ENCODE peak calls at places on chromosomes 13 and 19, in eight cellular contexts. E is brain microvascular endothelial cell, J is epithelial cell of esophagus, M is H9, G is MM.1S, A is left ventricle myocardium inferior, N is psoas muscle, Q is endodermal cell. I is an unnamed sample.

GRCh38 chr19:3175761-3176714 is 2.5 kb upstream of the S1PR4 start:
- DNase-seq in Q (no peak), M (no peak), N (no peak), E (no peak), J (peak), G (no peak), A (no peak), I (peak)

GRCh38 chr13:42538996-42539395 is 35.0 kb upstream of the TNFSF11 start:
- DNase-seq in A (no peak), E (no peak), Q (no peak), M (no peak), N (no peak), G (no peak), J (no peak), I (no peak)

GRCh38 chr13:111179908-111180756 is 65.0 kb downstream of the ARHGEF7 start:
- DNase-seq in Q (no peak), E (no peak), J (no peak), G (no peak), M (no peak), N (no peak), A (no peak), I (no peak)

GRCh38 chr13:53276265-53276664 is 247.7 kb downstream of the OLFM4 start:
- DNase-seq in A (no peak), E (no peak), J (no peak), N (no peak), Q (peak), M (peak), G (no peak), I (no peak)

GRCh38 chr13:97781891-97782305 is 171.6 kb upstream of the IPO5 start:
- DNase-seq in J (peak), G (no peak), Q (no peak), E (no peak), M (no peak), A (peak), N (no peak), I (no peak)

GRCh38 chr13:62293081-62293480 is 877.4 kb upstream of the PCDH20 start:
- DNase-seq in N (no peak), J (peak), Q (no peak), M (no peak), A (no peak), E (no peak), G (no peak), I (peak)

GRCh38 chr13:63161219-63161618 is 1745.6 kb upstream of the PCDH20 start:
- DNase-seq in N (no peak), J (no peak), A (no peak), E (peak), Q (no peak), M (no peak), G (no peak), I (no peak)

GRCh38 chr19:52635786-52636570 is 2.2 kb downstream of the ZNF83 start:
- DNase-seq in G (no peak), N (no peak), J (no peak), M (no peak), Q (no peak), E (no peak), A (no peak), I (no peak)

GRCh38 chr19:40285353-40286234 is 449 bp upstream of the AKT2 start:
- DNase-seq in J (peak), M (peak), G (peak), Q (peak), A (peak), E (peak), N (peak), I (peak)

GRCh38 chr19:39951686-39952085 is 17.3 kb upstream of the FCGBP start:
- DNase-seq in E (peak), Q (no peak), N (no peak), G (no peak), M (no peak), A (no peak), J (peak), I (no peak)

GRCh38 chr13:88176231-88176630 is 505.1 kb downstream of the SLITRK5 start:
- DNase-seq in J (peak), N (no peak), Q (no peak), G (no peak), E (no peak), A (no peak), M (no peak), I (no peak)

GRCh38 chr19:15181394-15181793 is 19.4 kb downstream of the NOTCH3 start:
- DNase-seq in A (no peak), M (peak), E (no peak), N (no peak), J (no peak), G (no peak), Q (no peak), I (no peak)

GRCh38 chr19:58396691-58397532 is 1.5 kb downstream of the RNF225 start:
- DNase-seq in J (no peak), M (no peak), N (no peak), E (no peak), G (no peak), Q (peak), A (no peak), I (no peak)

GRCh38 chr19:17953316-17953801 is 13.5 kb upstream of the KCNN1 start:
- DNase-seq in J (no peak), A (no peak), E (no peak), G (no peak), M (peak), N (no peak), Q (no peak), I (no peak)

GRCh38 chr19:532578-533484 is 1.3 kb downstream of the CDC34 start:
- DNase-seq in A (peak), N (peak), E (peak), Q (peak), G (peak), M (peak), J (peak), I (peak)

GRCh38 chr13:106063591-106064308 is 471.7 kb downstream of the EFNB2 start:
- DNase-seq in J (peak), Q (no peak), E (peak), N (no peak), M (no peak), A (no peak), G (no peak), I (no peak)

GRCh38 chr13:78160793-78161192 is 242.2 kb upstream of the EDNRB start:
- DNase-seq in N (no peak), A (no peak), Q (no peak), G (peak), J (peak), M (no peak), E (no peak), I (peak)

GRCh38 chr19:33292595-33293254 is 9.6 kb downstream of the CEBPA start:
- DNase-seq in M (no peak), A (no peak), N (peak), G (no peak), Q (no peak), E (no peak), J (peak), I (no peak)

GRCh38 chr13:112194167-112194530 is 127.2 kb downstream of the SOX1 start:
- DNase-seq in Q (no peak), J (no peak), N (no peak), M (no peak), A (no peak), G (no peak), E (no peak), I (no peak)

GRCh38 chr19:34676697-34677385 is at the start of gene SCGB2B2:
- DNase-seq in Q (no peak), A (no peak), E (no peak), G (no peak), N (no peak), M (peak), J (no peak), I (peak)

GRCh38 chr19:48943081-48943480 is 9.6 kb downstream of the DHDH start:
- DNase-seq in N (no peak), A (no peak), M (no peak), G (no peak), J (no peak), E (no peak), Q (no peak), I (no peak)

GRCh38 chr19:29882719-29883105 is 59.3 kb upstream of the URI1 start:
- DNase-seq in G (no peak), M (peak), Q (peak), N (no peak), E (no peak), J (no peak), A (no peak), I (no peak)

GRCh38 chr19:28426902-28427232 is 786.1 kb downstream of the UQCRFS1 start:
- DNase-seq in M (peak), Q (no peak), N (no peak), J (no peak), A (no peak), E (peak), G (no peak), I (no peak)

GRCh38 chr13:111515648-111516047 is 195.2 kb downstream of the TEX29 start:
- DNase-seq in N (no peak), Q (no peak), J (no peak), E (no peak), A (no peak), M (peak), G (no peak), I (no peak)

GRCh38 chr19:12867120-12868099 is 13.8 kb downstream of the DNASE2 start:
- DNase-seq in M (peak), G (no peak), A (no peak), N (peak), Q (peak), E (peak), J (peak), I (peak)

GRCh38 chr13:93409001-93409400 is 182.4 kb downstream of the GPC6 start:
- DNase-seq in M (no peak), A (no peak), G (no peak), Q (no peak), E (no peak), J (no peak), N (no peak), I (no peak)

GRCh38 chr19:5480427-5480836 is 25.2 kb downstream of the ZNRF4 start:
- DNase-seq in A (no peak), M (peak), N (no peak), J (peak), G (no peak), Q (peak), E (no peak), I (peak)

GRCh38 chr13:75307370-75307984 is 174.5 kb downstream of the TBC1D4 start:
- DNase-seq in M (no peak), N (no peak), J (no peak), G (no peak), E (no peak), A (no peak), Q (no peak), I (no peak)

GRCh38 chr19:42942187-42942789 is 5.3 kb upstream of the PSG7 start:
- DNase-seq in E (no peak), N (no peak), M (no peak), Q (no peak), J (peak), G (no peak), A (no peak), I (peak)
- TF ChIP-seq CTCF in E (peak), N (no peak), M (peak), Q (peak), J (peak), G (peak), A (peak), I (peak)

GRCh38 chr13:37105251-37105714 is at the start of gene CSNK1A1L:
- DNase-seq in Q (no peak), M (no peak), G (no peak), A (no peak), N (no peak), E (no peak), J (no peak), I (no peak)

GRCh38 chr13:37106642-37107041 is 1.2 kb upstream of the CSNK1A1L start:
- DNase-seq in E (no peak), A (no peak), J (no peak), G (no peak), Q (no peak), M (no peak), N (no peak), I (no peak)

GRCh38 chr13:37107868-37108267 is 2.4 kb upstream of the CSNK1A1L start:
- DNase-seq in G (no peak), N (no peak), M (no peak), Q (no peak), E (no peak), A (no peak), J (peak), I (no peak)

DNA sequence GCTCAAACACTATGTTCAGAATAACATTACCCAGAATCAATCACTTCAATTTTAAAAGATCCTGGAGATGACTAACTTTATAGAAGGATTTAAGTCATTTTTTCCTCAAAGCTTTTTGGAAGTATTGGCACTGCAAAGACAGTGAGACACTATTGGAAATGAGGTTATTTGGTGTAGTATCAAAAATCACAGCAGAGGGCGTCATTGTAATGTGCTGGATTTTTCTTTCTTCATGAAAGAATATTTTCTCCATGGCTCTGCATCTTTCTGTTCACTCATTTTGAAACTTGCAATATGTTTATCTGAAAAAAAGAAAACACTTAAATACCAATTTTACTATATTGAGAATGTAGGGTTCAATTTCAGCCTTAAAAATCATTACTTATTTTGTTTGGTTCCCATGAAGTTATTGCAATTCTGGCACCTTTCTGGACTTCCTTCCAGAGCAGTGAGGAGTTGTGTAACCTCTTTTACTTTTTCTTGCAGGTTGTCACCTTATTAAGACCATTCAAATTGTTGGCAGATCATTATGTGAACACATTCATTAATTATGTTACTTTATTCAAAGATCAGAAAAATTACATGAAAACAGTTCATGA is 3.7 kb upstream of the CSNK1A1L start:
- DNase-seq in G (no peak), N (no peak), J (peak), Q (no peak), M (no peak), A (no peak), E (peak), I (peak)
- TF ChIP-seq CTCF in G (peak), N (peak), J (peak), Q (peak), M (peak), A (peak), E (peak), I (peak)

GRCh38 chr13:103188688-103189326 is 122.6 kb upstream of the SLC10A2 start:
- DNase-seq in N (no peak), E (no peak), A (no peak), M (no peak), G (peak), Q (no peak), J (peak), I (peak)
- TF ChIP-seq CTCF in N (peak), E (peak), A (peak), M (peak), G (peak), Q (peak), J (peak), I (peak)

GRCh38 chr19:36489139-36489919 is at the start of gene ZNF566:
- DNase-seq in M (peak), G (peak), N (peak), A (peak), J (peak), Q (peak), E (peak), I (peak)
- TF ChIP-seq CTCF in M (no peak), G (no peak), N (no peak), A (no peak), J (no peak), Q (peak), E (peak), I (no peak)

GRCh38 chr13:27449936-27450828 is at the start of gene MTIF3:
- DNase-seq in G (peak), A (peak), J (peak), M (peak), E (peak), Q (peak), N (peak), I (peak)
- TF ChIP-seq CTCF in G (no peak), A (peak), J (peak), M (no peak), E (no peak), Q (no peak), N (no peak), I (peak)

GRCh38 chr19:32037998-32038732 is 307.2 kb upstream of the ZNF507 start:
- DNase-seq in G (no peak), M (no peak), Q (no peak), N (no peak), A (no peak), J (no peak), E (no peak), I (no peak)

GRCh38 chr19:32039446-32039845 is 306.0 kb upstream of the ZNF507 start:
- DNase-seq in M (no peak), E (no peak), A (no peak), J (no peak), N (no peak), G (no peak), Q (no peak), I (no peak)

GRCh38 chr19:32040246-32040645 is 305.2 kb upstream of the ZNF507 start:
- DNase-seq in G (no peak), M (no peak), E (no peak), Q (no peak), N (no peak), J (no peak), A (no peak), I (no peak)

DNA sequence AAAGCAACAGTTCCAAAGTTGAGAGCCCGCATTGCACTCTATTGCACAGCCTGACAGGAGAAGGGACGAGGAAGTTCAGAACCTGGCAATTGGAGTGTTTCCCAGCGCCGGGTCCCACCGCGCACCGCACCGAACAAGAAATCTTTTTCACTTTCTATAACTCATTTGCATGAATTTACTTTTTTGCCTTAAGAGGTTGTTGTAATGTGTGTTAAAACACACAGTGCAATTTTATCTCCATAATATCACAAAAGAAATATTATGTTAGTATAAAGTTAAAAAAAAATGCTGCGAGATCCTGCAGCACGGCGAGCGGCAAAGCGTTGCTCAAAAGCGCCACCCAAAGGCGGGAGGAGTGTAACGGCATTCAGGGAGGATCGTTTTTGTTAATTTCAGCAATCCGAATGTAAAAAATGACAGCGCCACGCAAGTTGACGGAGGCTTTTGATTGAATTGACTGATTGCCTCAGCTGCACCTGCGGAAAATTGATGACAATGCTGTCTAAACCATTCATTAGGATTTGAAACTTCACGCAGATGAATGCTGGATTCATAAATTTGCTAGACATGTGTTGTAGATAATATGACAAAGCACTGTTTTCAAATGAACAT is 303.6 kb upstream of the ZNF507 start:
- DNase-seq in N (no peak), A (peak), J (peak), M (peak), E (peak), Q (peak), G (peak), I (no peak)
- TF ChIP-seq CTCF in N (peak), A (peak), J (peak), M (peak), E (peak), Q (peak), G (peak), I (no peak)

DNA sequence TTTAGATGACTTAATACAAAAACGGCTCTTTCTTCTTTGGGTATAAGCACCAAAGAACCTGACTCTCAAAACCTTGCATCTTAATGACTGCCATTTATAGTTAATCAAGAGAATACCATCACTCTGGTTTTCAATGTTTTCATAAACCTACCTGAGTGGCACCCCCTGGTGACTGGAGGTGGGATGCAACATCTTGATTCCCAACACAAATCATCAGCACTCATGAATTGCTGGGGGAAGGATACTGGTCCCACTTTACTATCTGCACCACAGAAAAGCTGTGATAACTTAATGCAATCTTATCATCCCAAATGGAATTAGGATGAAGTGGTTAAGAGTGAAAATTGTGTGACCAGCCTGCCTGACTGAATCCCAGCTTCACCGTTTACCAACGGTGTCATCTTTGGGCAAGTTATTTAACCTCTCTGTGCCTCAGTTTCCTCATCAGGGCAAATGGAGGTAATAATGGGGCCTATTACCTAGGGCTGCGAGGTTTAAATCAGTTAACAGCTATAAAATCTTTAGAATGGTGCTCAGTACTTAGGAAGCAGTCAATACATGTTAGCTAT is 366.4 kb downstream of the KLF12 start:
- DNase-seq in N (no peak), G (no peak), M (no peak), E (no peak), J (peak), Q (peak), A (no peak), I (peak)
- TF ChIP-seq CTCF in N (peak), G (peak), M (peak), E (peak), J (peak), Q (peak), A (peak), I (peak)

I was measured in GM12865.